ENCODE peak calls at places on chromosomes 7 and 10, in four cellular contexts. F, X, S and N are unnamed samples.

GRCh38 chr10:90621577-90621976 is 236.3 kb downstream of the HTR7 start:
- DNase-seq in F (no peak), X (no peak), S (peak; percentile 59), N (no peak)

GRCh38 chr7:81583882-81584533 is 185.8 kb downstream of the HGF start:
- DNase-seq in F (no peak), X (no peak), S (no peak), N (no peak)

GRCh38 chr10:133616371-133617130 is 10.0 kb downstream of the FRG2B start:
- DNase-seq in F (no peak), X (no peak), S (no peak), N (no peak)

GRCh38 chr10:70561051-70561450 is 41.5 kb downstream of the PRF1 start:
- DNase-seq in F (no peak), X (no peak), S (no peak), N (no peak)

GRCh38 chr10:95242581-95243317 is 48.1 kb downstream of the PDLIM1 start:
- DNase-seq in F (peak; percentile 34), X (peak; percentile 45), S (peak; percentile 57), N (no peak)

GRCh38 chr7:107355616-107356015 is 114.2 kb upstream of the GPR22 start:
- DNase-seq in F (no peak), X (no peak), S (no peak), N (no peak)

GRCh38 chr7:43296306-43296705 is 183.9 kb downstream of the HECW1 start:
- DNase-seq in F (peak; percentile 30), X (peak; percentile 17), S (no peak), N (no peak)

GRCh38 chr10:88442681-88443080 is 140.4 kb downstream of the RNLS start:
- DNase-seq in F (no peak), X (no peak), S (no peak), N (no peak)

GRCh38 chr7:107564553-107565298 is 955 bp downstream of the DUS4L start:
- DNase-seq in F (no peak), X (no peak), S (no peak), N (peak; percentile 32)

GRCh38 chr7:45183711-45184210 is 26.2 kb downstream of the RAMP3 start:
- DNase-seq in F (no peak), X (no peak), S (no peak), N (no peak)

GRCh38 chr7:94338921-94339371 is 55.7 kb upstream of the COL1A2 start:
- DNase-seq in F (peak; percentile 61), X (no peak), S (no peak), N (no peak)

GRCh38 chr7:726084-726853 is at the start of gene DNAAF5:
- DNase-seq in F (peak; percentile 96), X (peak; percentile 79), S (peak; percentile 87), N (peak; percentile 77)
- TF ChIP-seq POLR2A in F (peak; percentile 79), X (no peak), S (peak; percentile 65), N (peak; percentile 42)

GRCh38 chr10:87053577-87054181 is 33.6 kb downstream of the FAM25A start:
- DNase-seq in F (no peak), X (no peak), S (no peak), N (no peak)

GRCh38 chr10:87058171-87058570 is 36.5 kb downstream of the GLUD1 start:
- DNase-seq in F (no peak), X (no peak), S (no peak), N (no peak)

GRCh38 chr10:87053121-87053520 is 33.0 kb downstream of the FAM25A start:
- DNase-seq in F (no peak), X (no peak), S (no peak), N (no peak)

GRCh38 chr10:87059401-87059800 is 35.2 kb downstream of the GLUD1 start:
- DNase-seq in F (no peak), X (no peak), S (no peak), N (no peak)

GRCh38 chr10:87054373-87055295 is 34.5 kb downstream of the FAM25A start:
- DNase-seq in F (no peak), X (no peak), S (no peak), N (no peak)
- TF ChIP-seq YY1 in F (no peak), X (no peak), S (no peak), N (no peak)

GRCh38 chr7:116510795-116511194 is 11.3 kb downstream of the CAV2 start:
- DNase-seq in F (no peak), X (no peak), S (no peak), N (no peak)

GRCh38 chr7:116515584-116515983 is 9.3 kb upstream of the CAV1 start:
- DNase-seq in F (no peak), X (no peak), S (no peak), N (no peak)

GRCh38 chr7:116512524-116513188 is 12.2 kb upstream of the CAV1 start:
- DNase-seq in F (no peak), X (no peak), S (no peak), N (no peak)

GRCh38 chr7:116509982-116510579 is 10.5 kb downstream of the CAV2 start:
- DNase-seq in F (no peak), X (no peak), S (no peak), N (no peak)

GRCh38 chr7:116511552-116512523 is 12.3 kb downstream of the CAV2 start:
- DNase-seq in F (peak; percentile 44), X (peak; percentile 10), S (no peak), N (peak; percentile 85)
- TF ChIP-seq POLR2A in F (peak; percentile 39), X (no peak), S (no peak), N (no peak)

GRCh38 chr10:99555371-99556224 is 22.9 kb downstream of the NKX2-3 start:
- DNase-seq in F (no peak), X (no peak), S (no peak), N (no peak)

GRCh38 chr10:99551616-99552015 is 18.9 kb downstream of the NKX2-3 start:
- DNase-seq in F (no peak), X (no peak), S (no peak), N (no peak)

GRCh38 chr10:99548041-99548530 is 15.3 kb downstream of the NKX2-3 start:
- DNase-seq in F (no peak), X (peak; percentile 32), S (no peak), N (peak; percentile 50)

GRCh38 chr10:99556225-99556523 is 23.4 kb downstream of the NKX2-3 start:
- DNase-seq in F (no peak), X (no peak), S (no peak), N (no peak)

DNA sequence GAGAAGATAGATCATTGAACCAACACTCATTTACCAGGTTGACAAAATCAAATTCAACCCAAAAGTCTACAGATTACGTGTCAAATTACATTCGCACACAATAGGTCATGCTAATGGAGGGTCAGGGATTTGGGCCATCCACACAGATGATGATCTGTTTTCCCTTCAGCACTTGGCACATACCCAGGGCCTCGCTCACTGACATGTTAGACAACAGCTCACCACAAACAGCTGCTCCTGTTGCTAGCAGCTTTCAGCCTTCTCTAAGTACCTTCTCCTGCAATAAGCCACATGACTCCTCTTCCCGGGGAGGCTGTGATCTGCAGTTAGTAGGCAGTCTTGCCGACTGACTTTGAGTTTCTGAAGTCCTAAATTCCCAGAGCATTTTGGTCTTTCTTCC is 18.4 kb downstream of the NKX2-3 start:
- DNase-seq in F (no peak), X (no peak), S (no peak), N (no peak)
- TF ChIP-seq YY1 in F (no peak), X (no peak), S (no peak), N (no peak)

GRCh38 chr7:1103789-1104513 is 16.0 kb downstream of the GPER1 start:
- DNase-seq in F (no peak), X (no peak), S (no peak), N (no peak)

GRCh38 chr7:1100886-1101579 is 13.1 kb downstream of the GPER1 start:
- DNase-seq in F (no peak), X (no peak), S (no peak), N (no peak)

GRCh38 chr7:1100386-1100785 is 12.5 kb downstream of the GPER1 start:
- DNase-seq in F (no peak), X (no peak), S (no peak), N (no peak)

GRCh38 chr7:1103009-1103788 is 15.3 kb downstream of the GPER1 start:
- DNase-seq in F (no peak), X (peak; percentile 41), S (no peak), N (no peak)

GRCh38 chr7:1101580-1102431 is 13.9 kb downstream of the GPER1 start:
- DNase-seq in F (no peak), X (peak; percentile 75), S (no peak), N (no peak)
- TF ChIP-seq POLR2A in F (no peak), X (no peak), S (no peak), N (no peak)

DNA sequence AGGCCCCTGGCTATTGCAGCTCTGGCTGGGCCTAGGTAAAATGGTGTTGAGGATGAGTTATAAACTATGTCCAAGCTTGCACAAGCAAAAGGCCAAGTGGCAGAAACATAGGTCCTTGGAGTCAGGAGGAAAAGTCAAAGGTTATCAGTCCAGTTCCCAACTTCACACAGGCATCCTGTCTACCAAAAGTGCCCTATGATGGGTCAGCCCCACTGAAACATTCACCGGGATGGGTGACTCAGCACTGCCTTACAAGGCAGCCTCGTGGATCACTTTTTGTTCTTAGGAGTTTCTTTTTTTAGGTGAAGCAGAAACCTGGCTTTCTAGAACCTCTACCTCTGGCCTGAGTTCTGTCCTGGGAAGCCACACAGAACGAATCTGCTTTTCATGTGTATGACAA is 158.8 kb upstream of the LYZL2 start:
- DNase-seq in F (no peak), X (no peak), S (no peak), N (no peak)
- TF ChIP-seq YY1 in F (no peak), X (no peak), S (no peak), N (no peak)